ENCODE peak calls at places on chromosome 22, in six cellular contexts. G, U, B, P, W and R are unnamed samples.

GRCh38 chr22:25950101-25950500 is 208.1 kb downstream of the MYO18B start:
- DNase-seq in B (no peak), U (no peak), P (no peak), W (no peak), G (no peak), R (no peak)

GRCh38 chr22:26542831-26543230 is 30.6 kb upstream of the TFIP11 start:
- DNase-seq in B (no peak), G (no peak), U (no peak), W (no peak), P (no peak), R (no peak)

GRCh38 chr22:17774206-17774927 is at the start of gene BID:
- DNase-seq in U (peak; percentile 35), B (no peak), P (no peak), W (peak; percentile 81), G (peak; percentile 45), R (peak; percentile 88)

GRCh38 chr22:32311551-32312071 is 46.1 kb upstream of the RFPL3 start:
- DNase-seq in W (no peak), P (no peak), B (no peak), G (peak; percentile 75), U (no peak), R (no peak)

GRCh38 chr22:24060375-24060788 is 49.3 kb downstream of the CABIN1 start:
- DNase-seq in U (peak; percentile 67), W (no peak), G (no peak), P (no peak), B (peak; percentile 45), R (no peak)

GRCh38 chr22:46369716-46370583 is 34.4 kb downstream of the TRMU start:
- DNase-seq in P (no peak), U (no peak), W (no peak), G (no peak), B (no peak), R (no peak)

GRCh38 chr22:37501176-37501609 is 15.0 kb upstream of the MFNG start:
- DNase-seq in P (no peak), B (no peak), U (no peak), G (no peak), W (no peak), R (no peak)

GRCh38 chr22:27895600-27895999 is 23.5 kb downstream of the PITPNB start:
- DNase-seq in P (no peak), B (no peak), U (no peak), G (no peak), W (no peak), R (no peak)

GRCh38 chr22:35480627-35481565 is 59.7 kb upstream of the RASD2 start:
- DNase-seq in W (no peak), P (no peak), U (no peak), B (no peak), G (peak; percentile 69), R (no peak)

GRCh38 chr22:30785527-30785926 is 90.9 kb downstream of the OSBP2 start:
- DNase-seq in P (no peak), B (no peak), W (no peak), G (no peak), U (no peak), R (no peak)

GRCh38 chr22:31083923-31084810 is 3.0 kb downstream of the SMTN start:
- DNase-seq in G (no peak), U (no peak), B (no peak), P (no peak), W (no peak), R (peak; percentile 72)

GRCh38 chr22:38657248-38657909 is 941 bp downstream of the CBY1 start:
- DNase-seq in B (no peak), U (peak; percentile 44), W (peak; percentile 48), G (no peak), P (no peak), R (peak; percentile 83)

GRCh38 chr22:41947181-41948080 is 479 bp upstream of the CENPM start:
- DNase-seq in P (no peak), U (no peak), G (no peak), W (no peak), B (no peak), R (peak; percentile 57)

GRCh38 chr22:49235463-49236300 is 592.0 kb downstream of the BRD1 start:
- DNase-seq in P (no peak), B (no peak), G (no peak), W (no peak), U (no peak), R (no peak)

GRCh38 chr22:45503071-45503815 is 560 bp downstream of the FBLN1 start:
- DNase-seq in W (no peak), U (no peak), G (peak; percentile 29), B (no peak), P (no peak), R (no peak)

GRCh38 chr22:16949561-16949960 is 58.5 kb downstream of the GAB4 start:
- DNase-seq in G (no peak), B (no peak), U (no peak), W (no peak), P (no peak), R (no peak)

GRCh38 chr22:47593911-47594311 is 831.5 kb downstream of the TBC1D22A start:
- DNase-seq in W (no peak), P (no peak), G (no peak), U (no peak), B (no peak), R (no peak)